ENCODE peak calls at places on chromosomes 7 and 10, in five cellular contexts. J is GM23338, B is upper lobe of right lung, L is uterus, Q is A549. D is an unnamed sample.

GRCh38 chr7:140983802-140984201 is 30.9 kb downstream of the MRPS33 start:
- DNase-seq in J (peak), B (no peak), L (no peak), Q (no peak), D (no peak)

GRCh38 chr7:143040209-143040710 is 11.9 kb upstream of the OR6V1 start:
- DNase-seq in J (no peak), B (no peak), L (no peak), Q (no peak), D (no peak)

GRCh38 chr7:43716598-43716997 is 12.7 kb downstream of the COA1 start:
- DNase-seq in J (no peak), B (no peak), L (no peak), Q (no peak), D (no peak)

GRCh38 chr10:3757638-3758490 is 27.1 kb downstream of the KLF6 start:
- DNase-seq in J (no peak), B (no peak), L (no peak), Q (no peak), D (peak)

GRCh38 chr10:80794996-80795395 is 257.3 kb downstream of the SH2D4B start:
- DNase-seq in J (no peak), B (no peak), L (no peak), Q (no peak), D (no peak)

GRCh38 chr10:62163024-62163423 is 105.6 kb downstream of the RTKN2 start:
- DNase-seq in J (no peak), B (no peak), L (no peak), Q (no peak), D (no peak)

GRCh38 chr7:133230591-133231194 is 22.2 kb upstream of the EXOC4 start:
- DNase-seq in J (peak), B (no peak), L (no peak), Q (peak), D (peak)

GRCh38 chr10:53140516-53140915 is 367.9 kb upstream of the MBL2 start:
- DNase-seq in J (no peak), B (no peak), L (no peak), Q (no peak), D (peak)

GRCh38 chr7:118626739-118627138 is 402.2 kb downstream of the ANKRD7 start:
- DNase-seq in J (peak), B (no peak), L (no peak), Q (no peak), D (peak)

GRCh38 chr7:90869335-90869734 is 273.2 kb downstream of the CDK14 start:
- DNase-seq in J (no peak), B (no peak), L (no peak), Q (no peak), D (no peak)

GRCh38 chr7:143381427-143382125 is 431 bp downstream of the ZYX start:
- DNase-seq in J (no peak), B (peak), L (peak), Q (no peak), D (peak)

GRCh38 chr7:44633254-44634186 is 27.1 kb downstream of the OGDH start:
- DNase-seq in J (no peak), B (peak), L (peak), Q (no peak), D (peak)

GRCh38 chr7:107372298-107372697 is 97.6 kb upstream of the GPR22 start:
- DNase-seq in J (no peak), B (no peak), L (no peak), Q (no peak), D (peak)

GRCh38 chr7:46747222-46747621 is 826.1 kb upstream of the IGFBP3 start:
- DNase-seq in J (no peak), B (no peak), L (no peak), Q (no peak), D (no peak)

GRCh38 chr10:93595378-93596288 is 5.4 kb downstream of the RBP4 start:
- DNase-seq in J (no peak), B (no peak), L (no peak), Q (no peak), D (no peak)

GRCh38 chr7:38070718-38071117 is 107.3 kb upstream of the STARD3NL start:
- DNase-seq in J (peak), B (no peak), L (no peak), Q (peak), D (no peak)

GRCh38 chr7:69962077-69962855 is 364.0 kb downstream of the AUTS2 start:
- DNase-seq in J (peak), B (peak), L (peak), Q (no peak), D (no peak)

GRCh38 chr10:119933179-119933578 is 40.6 kb downstream of the SEC23IP start:
- DNase-seq in J (peak), B (no peak), L (no peak), Q (peak), D (no peak)

GRCh38 chr10:52322941-52323340 is 8.9 kb downstream of the DKK1 start:
- DNase-seq in J (no peak), B (no peak), L (no peak), Q (no peak), D (no peak)

GRCh38 chr10:46050956-46051355 is 4.9 kb upstream of the MSMB start:
- DNase-seq in J (no peak), B (no peak), L (no peak), Q (no peak), D (peak)

GRCh38 chr7:43211276-43211675 is 98.8 kb downstream of the HECW1 start:
- DNase-seq in J (peak), B (no peak), L (no peak), Q (peak), D (no peak)

GRCh38 chr10:55627526-55628170 is 733.4 kb downstream of the ZWINT start:
- DNase-seq in J (peak), B (peak), L (no peak), Q (no peak), D (no peak)

GRCh38 chr7:133984023-133984422 is 143.1 kb upstream of the LRGUK start:
- DNase-seq in J (no peak), B (no peak), L (no peak), Q (no peak), D (peak)

GRCh38 chr10:91123246-91123645 is 97.2 kb upstream of the PCGF5 start:
- DNase-seq in J (no peak), B (no peak), L (no peak), Q (no peak), D (no peak)

DNA sequence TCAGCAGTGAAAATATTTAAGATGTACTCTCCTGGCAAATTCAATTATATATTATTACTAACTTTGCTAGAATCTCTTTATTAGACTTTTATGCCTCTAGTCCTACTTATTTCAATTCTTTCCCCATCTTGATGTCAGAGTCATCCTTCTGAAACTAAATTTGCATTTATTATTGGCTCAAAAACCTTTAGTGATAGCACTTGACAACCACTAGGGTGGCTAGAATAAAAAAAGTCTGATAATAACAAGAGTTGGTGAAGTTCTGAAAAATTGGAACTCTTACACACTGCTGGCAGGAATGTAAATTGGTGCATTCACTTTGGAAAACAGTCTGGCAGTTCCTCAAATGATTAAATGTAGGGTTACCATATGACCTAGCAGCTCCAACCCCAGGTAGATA is 73.8 kb downstream of the LSMEM1 start:
- DNase-seq in J (no peak), B (no peak), L (no peak), Q (no peak), D (no peak)
- TF ChIP-seq CTCF in J (peak), B (no peak), L (no peak), Q (no peak), D (no peak)

DNA sequence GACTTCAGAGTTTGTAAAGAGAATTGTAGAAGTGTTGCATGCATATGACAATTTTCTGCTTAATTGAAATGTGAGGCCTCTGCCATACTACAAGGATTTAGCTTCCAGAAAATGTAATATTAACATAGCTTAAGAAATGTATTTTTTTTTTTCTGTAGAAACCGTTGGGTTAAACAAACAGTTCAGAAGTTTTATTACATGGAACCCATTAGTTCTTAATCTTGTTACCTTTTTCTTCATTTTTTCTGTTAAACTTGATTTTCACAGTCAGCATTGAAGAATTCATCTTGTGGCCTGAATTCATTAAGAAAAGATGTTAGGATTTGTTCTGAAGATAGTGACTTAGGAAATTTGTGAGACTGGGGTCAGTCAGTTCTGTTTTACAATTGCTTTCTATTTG is 4.9 kb downstream of the PTEN start:
- DNase-seq in J (no peak), B (no peak), L (no peak), Q (no peak), D (no peak)
- H3K4me3 ChIP-seq in J (peak), B (peak), L (peak), Q (peak), D (peak)

GRCh38 chr10:44697096-44697495 is 214.0 kb upstream of the TMEM72 start:
- DNase-seq in J (no peak), B (no peak), L (no peak), Q (no peak), D (no peak)

DNA sequence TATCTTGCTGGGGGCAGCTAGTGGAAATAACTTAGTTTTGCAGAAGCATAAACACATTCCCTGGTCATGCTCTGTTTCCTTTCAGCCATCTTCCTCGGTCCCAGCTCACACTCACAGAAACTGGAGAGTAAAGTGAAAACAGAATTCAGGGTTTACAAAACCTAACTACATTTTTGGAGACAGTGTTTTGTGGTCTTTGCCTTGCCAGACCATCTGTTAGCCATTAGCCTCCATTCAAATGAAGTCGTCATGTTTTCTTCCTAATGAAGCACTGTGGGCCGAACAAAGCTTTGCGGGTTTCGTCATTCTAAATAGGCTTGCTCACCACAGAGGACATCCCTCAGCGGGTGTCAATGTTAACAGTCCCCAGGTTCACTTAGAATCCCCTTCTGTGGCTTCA is 214.6 kb upstream of the TMEM72 start:
- DNase-seq in J (no peak), B (no peak), L (peak), Q (no peak), D (no peak)
- TF ChIP-seq CTCF in J (no peak), B (no peak), L (no peak), Q (no peak), D (no peak)

DNA sequence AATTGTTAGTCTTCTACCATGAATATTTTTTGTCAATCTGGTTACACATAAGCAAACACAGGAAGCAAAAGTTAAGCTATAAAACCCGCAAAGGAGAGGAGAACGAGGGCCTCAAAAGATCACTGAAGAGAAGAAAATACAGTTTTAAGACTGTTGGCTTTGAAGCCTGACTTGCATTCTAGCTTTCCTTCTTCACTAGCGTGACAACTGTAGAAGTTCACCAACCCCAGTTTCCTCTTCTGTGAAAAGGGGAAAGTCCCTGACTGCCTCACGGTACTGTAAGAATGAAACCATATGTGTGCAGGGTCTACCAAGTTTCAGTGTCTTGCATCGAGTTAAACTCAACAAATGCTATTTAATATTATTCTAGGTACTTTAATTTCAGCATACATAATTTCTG is 7.5 kb upstream of the LRRN3 start:
- DNase-seq in J (no peak), B (no peak), L (no peak), Q (no peak), D (no peak)
- H3K4me3 ChIP-seq in J (no peak), B (no peak), L (no peak), Q (no peak), D (no peak)

GRCh38 chr7:84232653-84233052 is 38.1 kb upstream of the SEMA3A start:
- DNase-seq in J (peak), B (no peak), L (no peak), Q (no peak), D (peak)
- TF ChIP-seq CTCF in J (no peak), B (peak), L (no peak), Q (no peak), D (peak)

GRCh38 chr7:6530626-6531491 is 20.4 kb downstream of the GRID2IP start:
- DNase-seq in J (peak), B (no peak), L (no peak), Q (no peak), D (peak)

GRCh38 chr7:6529643-6530042 is 21.6 kb downstream of the GRID2IP start:
- DNase-seq in J (no peak), B (no peak), L (no peak), Q (no peak), D (no peak)

GRCh38 chr7:6531492-6532279 is 19.6 kb downstream of the GRID2IP start:
- DNase-seq in J (peak), B (no peak), L (no peak), Q (no peak), D (no peak)

GRCh38 chr7:6528401-6529130 is 22.7 kb downstream of the GRID2IP start:
- DNase-seq in J (no peak), B (no peak), L (no peak), Q (no peak), D (no peak)

DNA sequence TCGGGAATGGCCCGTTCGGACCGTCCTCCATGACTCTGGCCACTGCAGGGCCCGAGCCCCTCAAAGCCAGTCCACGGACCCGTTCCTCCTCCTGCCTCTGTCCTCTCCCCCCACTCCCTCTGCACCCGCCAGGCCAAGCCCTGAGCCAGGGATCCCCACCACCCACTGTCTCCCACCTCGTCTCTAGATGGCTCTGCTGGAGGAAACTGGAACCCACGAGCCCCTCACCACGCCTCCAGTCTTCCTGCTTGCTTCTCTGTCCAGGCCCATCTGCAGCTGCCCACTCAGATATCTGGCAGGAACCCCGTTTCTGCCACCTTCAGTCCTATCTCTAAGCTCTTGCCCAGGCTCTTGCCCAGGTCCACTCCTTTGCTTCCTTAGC is 24.3 kb downstream of the GRID2IP start:
- DNase-seq in J (no peak), B (no peak), L (no peak), Q (no peak), D (no peak)
- H3K4me3 ChIP-seq in J (peak), B (peak), L (peak), Q (peak), D (no peak)